ENCODE peak calls at places on chromosomes 3 and 15, in eight cellular contexts. One of them, this sample, is unnamed.

GRCh38 chr15:49473031-49473430 is 50.0 kb downstream of the FGF7 start:
- DNase-seq in stimulated activated CD4-positive, alpha-beta T cell treated with anti-CD3 and anti-CD28 coated beads, Interleukin-1b, Interleukin-23, amount 100 ng/mL, for 4 hours: no peak
- DNase-seq in progenitor cell of endocrine pancreas: no peak
- DNase-seq in psoas muscle: no peak
- DNase-seq in NAMALWA: no peak
- DNase-seq in dorsolateral prefrontal cortex: no peak
- DNase-seq in lower leg skin: no peak
- DNase-seq in hippocampal formation: no peak
- DNase-seq in this sample: no peak

GRCh38 chr3:127073931-127074820 is 91.3 kb downstream of the PLXNA1 start:
- DNase-seq in NAMALWA: no peak
- DNase-seq in progenitor cell of endocrine pancreas: no peak
- DNase-seq in lower leg skin: no peak
- DNase-seq in hippocampal formation: no peak
- DNase-seq in psoas muscle: no peak
- DNase-seq in stimulated activated CD4-positive, alpha-beta T cell treated with anti-CD3 and anti-CD28 coated beads, Interleukin-1b, Interleukin-23, amount 100 ng/mL, for 4 hours: no peak
- DNase-seq in dorsolateral prefrontal cortex: no peak
- DNase-seq in this sample: no peak

GRCh38 chr3:25960776-25961175 is 170.9 kb downstream of the OXSM start:
- DNase-seq in progenitor cell of endocrine pancreas: no peak
- DNase-seq in stimulated activated CD4-positive, alpha-beta T cell treated with anti-CD3 and anti-CD28 coated beads, Interleukin-1b, Interleukin-23, amount 100 ng/mL, for 4 hours: no peak
- DNase-seq in lower leg skin: no peak
- DNase-seq in NAMALWA: no peak
- DNase-seq in dorsolateral prefrontal cortex: no peak
- DNase-seq in hippocampal formation: no peak
- DNase-seq in psoas muscle: no peak
- DNase-seq in this sample: no peak

GRCh38 chr3:42653560-42654330 is at the start of gene ZBTB47:
- DNase-seq in lower leg skin: peak
- DNase-seq in dorsolateral prefrontal cortex: no peak
- DNase-seq in psoas muscle: peak
- DNase-seq in progenitor cell of endocrine pancreas: no peak
- DNase-seq in NAMALWA: no peak
- DNase-seq in stimulated activated CD4-positive, alpha-beta T cell treated with anti-CD3 and anti-CD28 coated beads, Interleukin-1b, Interleukin-23, amount 100 ng/mL, for 4 hours: no peak
- DNase-seq in hippocampal formation: peak
- DNase-seq in this sample: no peak

GRCh38 chr3:34067442-34068130 is 269.2 kb downstream of the PDCD6IP start:
- DNase-seq in stimulated activated CD4-positive, alpha-beta T cell treated with anti-CD3 and anti-CD28 coated beads, Interleukin-1b, Interleukin-23, amount 100 ng/mL, for 4 hours: no peak
- DNase-seq in progenitor cell of endocrine pancreas: no peak
- DNase-seq in psoas muscle: no peak
- DNase-seq in dorsolateral prefrontal cortex: peak
- DNase-seq in NAMALWA: no peak
- DNase-seq in lower leg skin: no peak
- DNase-seq in hippocampal formation: peak
- DNase-seq in this sample: no peak

GRCh38 chr3:116980106-116980505 is 270.5 kb downstream of the TUSC7 start:
- DNase-seq in lower leg skin: no peak
- DNase-seq in progenitor cell of endocrine pancreas: no peak
- DNase-seq in NAMALWA: no peak
- DNase-seq in stimulated activated CD4-positive, alpha-beta T cell treated with anti-CD3 and anti-CD28 coated beads, Interleukin-1b, Interleukin-23, amount 100 ng/mL, for 4 hours: no peak
- DNase-seq in psoas muscle: no peak
- DNase-seq in dorsolateral prefrontal cortex: no peak
- DNase-seq in hippocampal formation: no peak
- DNase-seq in this sample: no peak

GRCh38 chr3:159762981-159763465 is 225.6 kb upstream of the IL12A start:
- DNase-seq in NAMALWA: no peak
- DNase-seq in stimulated activated CD4-positive, alpha-beta T cell treated with anti-CD3 and anti-CD28 coated beads, Interleukin-1b, Interleukin-23, amount 100 ng/mL, for 4 hours: no peak
- DNase-seq in lower leg skin: peak
- DNase-seq in hippocampal formation: no peak
- DNase-seq in progenitor cell of endocrine pancreas: peak
- DNase-seq in psoas muscle: peak
- DNase-seq in dorsolateral prefrontal cortex: peak
- DNase-seq in this sample: no peak

GRCh38 chr3:197261164-197261509 is 37.3 kb downstream of the DLG1 start:
- DNase-seq in stimulated activated CD4-positive, alpha-beta T cell treated with anti-CD3 and anti-CD28 coated beads, Interleukin-1b, Interleukin-23, amount 100 ng/mL, for 4 hours: no peak
- DNase-seq in dorsolateral prefrontal cortex: no peak
- DNase-seq in NAMALWA: no peak
- DNase-seq in hippocampal formation: no peak
- DNase-seq in lower leg skin: no peak
- DNase-seq in progenitor cell of endocrine pancreas: no peak
- DNase-seq in psoas muscle: no peak
- DNase-seq in this sample: no peak

GRCh38 chr3:14531856-14532395 is 8.2 kb downstream of the GRIP2 start:
- DNase-seq in progenitor cell of endocrine pancreas: no peak
- DNase-seq in hippocampal formation: no peak
- DNase-seq in stimulated activated CD4-positive, alpha-beta T cell treated with anti-CD3 and anti-CD28 coated beads, Interleukin-1b, Interleukin-23, amount 100 ng/mL, for 4 hours: no peak
- DNase-seq in dorsolateral prefrontal cortex: no peak
- DNase-seq in psoas muscle: peak
- DNase-seq in lower leg skin: no peak
- DNase-seq in NAMALWA: no peak
- DNase-seq in this sample: no peak

GRCh38 chr3:4799266-4800256 is 179.7 kb upstream of the BHLHE40 start:
- DNase-seq in dorsolateral prefrontal cortex: no peak
- DNase-seq in lower leg skin: no peak
- DNase-seq in hippocampal formation: no peak
- DNase-seq in stimulated activated CD4-positive, alpha-beta T cell treated with anti-CD3 and anti-CD28 coated beads, Interleukin-1b, Interleukin-23, amount 100 ng/mL, for 4 hours: no peak
- DNase-seq in psoas muscle: no peak
- DNase-seq in progenitor cell of endocrine pancreas: no peak
- DNase-seq in NAMALWA: no peak
- DNase-seq in this sample: no peak

GRCh38 chr15:71011503-71012155 is 103.6 kb upstream of the THSD4 start:
- DNase-seq in dorsolateral prefrontal cortex: no peak
- DNase-seq in progenitor cell of endocrine pancreas: no peak
- DNase-seq in psoas muscle: no peak
- DNase-seq in hippocampal formation: no peak
- DNase-seq in NAMALWA: peak
- DNase-seq in stimulated activated CD4-positive, alpha-beta T cell treated with anti-CD3 and anti-CD28 coated beads, Interleukin-1b, Interleukin-23, amount 100 ng/mL, for 4 hours: no peak
- DNase-seq in lower leg skin: no peak
- DNase-seq in this sample: no peak

GRCh38 chr3:98768961-98769360 is 5.8 kb downstream of the ST3GAL6 start:
- DNase-seq in NAMALWA: no peak
- DNase-seq in hippocampal formation: no peak
- DNase-seq in stimulated activated CD4-positive, alpha-beta T cell treated with anti-CD3 and anti-CD28 coated beads, Interleukin-1b, Interleukin-23, amount 100 ng/mL, for 4 hours: no peak
- DNase-seq in dorsolateral prefrontal cortex: no peak
- DNase-seq in lower leg skin: no peak
- DNase-seq in progenitor cell of endocrine pancreas: no peak
- DNase-seq in psoas muscle: no peak
- DNase-seq in this sample: no peak